ENCODE peak calls at places on chromosomes 13 and 19, in eight cellular contexts. N, E, C, F, G, U, X and V are unnamed samples.
A peak's percentile ranks its signal among the peaks of the same experiment; 100 is the strongest.

GRCh38 chr19:3375221-3376088 is 9.1 kb downstream of the NFIC start:
- DNase-seq in N (no peak), E (peak; percentile 70), F (peak; percentile 91), C (no peak), G (peak; percentile 63), U (no peak), X (no peak), V (no peak)

GRCh38 chr13:31012285-31013024 is 80.0 kb downstream of the TEX26 start:
- DNase-seq in G (peak; percentile 60), U (no peak), E (peak; percentile 46), X (peak; percentile 10), N (peak; percentile 3), C (no peak), F (peak; percentile 55), V (no peak)

GRCh38 chr19:4267101-4267900 is 11.8 kb upstream of the SHD start:
- DNase-seq in C (no peak), U (peak; percentile 60), F (peak; percentile 39), X (peak; percentile 61), E (peak; percentile 37), G (peak; percentile 49), N (peak; percentile 72), V (peak; percentile 70)

GRCh38 chr19:1064661-1065605 is 2.0 kb upstream of the ARHGAP45 start:
- DNase-seq in E (peak; percentile 68), F (peak; percentile 69), C (no peak), N (no peak), X (peak; percentile 44), U (no peak), G (peak; percentile 86), V (peak; percentile 62)

GRCh38 chr13:68506888-68507551 is 1276.9 kb upstream of the PCDH9 start:
- DNase-seq in N (no peak), F (no peak), X (no peak), C (no peak), G (no peak), U (no peak), E (no peak), V (no peak)

GRCh38 chr13:72932250-72932649 is 126.6 kb upstream of the KLF5 start:
- DNase-seq in F (no peak), N (no peak), U (no peak), G (no peak), X (no peak), E (no peak), C (no peak), V (no peak)

GRCh38 chr19:9018163-9018875 is 8.1 kb upstream of the MUC16 start:
- DNase-seq in F (no peak), C (no peak), U (no peak), G (no peak), N (no peak), X (peak; percentile 14), E (no peak), V (no peak)

GRCh38 chr19:2274937-2275535 is 6.9 kb downstream of the PEAK3 start:
- DNase-seq in F (peak; percentile 59), E (peak; percentile 64), U (no peak), G (peak; percentile 84), X (peak; percentile 69), N (peak; percentile 73), C (no peak), V (peak; percentile 49)

GRCh38 chr19:862529-863304 is 3.3 kb downstream of the CFD start:
- DNase-seq in C (peak; percentile 12), E (peak; percentile 17), G (peak; percentile 58), U (peak; percentile 57), X (no peak), N (no peak), F (peak; percentile 56), V (peak; percentile 60)

GRCh38 chr13:73599232-73600128 is 534.7 kb downstream of the KLF12 start:
- DNase-seq in N (no peak), U (no peak), E (no peak), C (no peak), X (no peak), G (no peak), F (no peak), V (no peak)

GRCh38 chr13:114007566-114007965 is 33.7 kb upstream of the C13orf46 start:
- DNase-seq in E (no peak), U (no peak), C (no peak), F (no peak), N (no peak), X (no peak), G (no peak), V (no peak)

GRCh38 chr13:113001251-113002140 is 32.5 kb downstream of the MCF2L start:
- DNase-seq in U (peak; percentile 55), G (peak; percentile 12), F (peak; percentile 6), X (no peak), E (peak; percentile 3), N (peak; percentile 47), C (no peak), V (no peak)

GRCh38 chr19:1466461-1467227 is 12.4 kb downstream of the C19orf25 start:
- DNase-seq in C (no peak), G (peak; percentile 47), N (no peak), X (no peak), F (no peak), E (no peak), U (no peak), V (no peak)

GRCh38 chr19:55809381-55810058 is 22.3 kb downstream of the NLRP11 start:
- DNase-seq in E (peak; percentile 33), U (no peak), C (no peak), G (peak; percentile 70), N (peak; percentile 65), F (peak; percentile 5), X (peak; percentile 48), V (peak; percentile 10)

GRCh38 chr19:23474761-23475160 is 79.5 kb upstream of the ZNF91 start:
- DNase-seq in C (no peak), G (no peak), U (no peak), N (no peak), E (no peak), F (no peak), X (no peak), V (no peak)

GRCh38 chr13:94345374-94346195 is 133.9 kb downstream of the DCT start:
- DNase-seq in F (peak; percentile 79), U (no peak), E (peak; percentile 44), G (peak; percentile 27), N (peak; percentile 22), X (no peak), C (no peak), V (no peak)

GRCh38 chr13:66951426-66951825 is 278.7 kb downstream of the PCDH9 start:
- DNase-seq in X (no peak), G (no peak), C (no peak), U (no peak), E (no peak), F (no peak), N (no peak), V (no peak)

GRCh38 chr13:66943530-66943929 is 286.6 kb downstream of the PCDH9 start:
- DNase-seq in U (no peak), E (no peak), X (no peak), N (no peak), G (no peak), F (no peak), C (no peak), V (no peak)

GRCh38 chr13:66952507-66952906 is 277.6 kb downstream of the PCDH9 start:
- DNase-seq in N (no peak), X (no peak), E (no peak), U (no peak), C (no peak), F (no peak), G (no peak), V (no peak)

GRCh38 chr13:66950666-66951065 is 279.5 kb downstream of the PCDH9 start:
- DNase-seq in E (no peak), F (no peak), X (no peak), U (no peak), G (no peak), N (no peak), C (no peak), V (no peak)

DNA sequence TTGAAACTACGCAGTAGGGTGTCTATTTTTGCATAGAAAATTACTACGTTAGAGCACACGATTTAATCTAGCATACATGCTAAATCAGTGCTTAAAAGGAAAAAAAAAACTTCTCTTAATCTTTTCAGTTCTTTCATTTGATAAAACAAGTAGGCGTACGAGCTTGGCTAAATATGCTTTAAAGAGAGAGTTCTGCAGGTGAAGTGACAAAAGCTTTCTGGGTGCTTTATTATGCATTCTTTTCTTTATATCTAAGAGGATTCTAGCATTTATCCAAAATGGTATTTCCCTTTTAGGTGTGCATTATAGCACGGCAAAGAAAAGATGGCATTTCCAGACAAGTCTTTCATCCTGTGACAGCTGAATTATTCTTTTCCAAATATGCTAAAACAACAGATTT is 281.2 kb downstream of the PCDH9 start:
- DNase-seq in U (no peak), G (no peak), C (no peak), F (no peak), E (no peak), N (no peak), X (no peak), V (no peak)
- H3K4me2 ChIP-seq in U (no peak overlapping the region), G (no peak overlapping the region), C (no peak overlapping the region), F (no peak overlapping the region), E (no peak overlapping the region), N (no peak overlapping the region), X (no peak overlapping the region), V (no peak overlapping the region)

DNA sequence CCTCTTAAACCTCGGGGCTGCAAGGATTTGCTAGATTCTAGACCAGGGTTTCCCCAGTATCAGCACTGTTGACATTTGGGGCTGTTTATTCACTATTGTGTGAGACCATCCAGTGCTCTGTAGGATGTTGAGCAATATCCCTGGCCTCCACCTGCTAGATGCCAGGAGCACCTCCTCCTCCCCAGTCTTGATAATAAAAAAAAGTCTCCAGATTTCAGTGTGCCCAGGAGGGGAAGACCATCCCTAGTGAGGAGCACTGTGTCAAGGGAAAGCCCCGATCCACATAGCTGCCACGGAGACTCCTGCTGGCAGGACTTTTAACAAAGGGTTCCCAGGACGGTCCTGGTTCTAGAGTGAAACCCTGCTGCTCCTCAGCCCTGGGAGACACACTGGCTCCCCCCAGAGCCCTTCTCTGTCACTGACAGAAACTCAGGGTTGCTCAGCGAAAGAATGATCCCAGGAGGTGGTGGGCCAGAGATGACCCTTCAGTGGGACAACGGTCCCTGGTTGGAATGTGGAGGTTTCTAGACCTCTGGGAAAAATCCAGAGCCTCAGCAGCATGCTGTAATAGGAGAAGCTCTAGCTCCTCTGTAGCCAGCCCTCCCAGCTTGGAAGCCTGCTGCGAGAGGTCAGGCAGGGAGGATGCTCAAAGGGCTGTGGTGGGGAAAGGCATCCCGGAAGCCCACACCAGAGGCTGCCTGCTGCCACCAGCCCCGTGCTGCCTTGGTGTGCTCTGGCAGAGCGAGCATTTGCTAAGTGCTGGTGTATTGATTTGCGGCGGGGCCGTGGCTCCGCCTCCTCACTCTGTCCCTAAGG is 20.3 kb downstream of the LYL1 start:
- DNase-seq in N (peak; percentile 52), C (no peak), G (peak; percentile 63), U (no peak), E (peak; percentile 62), X (peak; percentile 61), F (peak; percentile 53), V (no peak)
- H3K4me2 ChIP-seq in N (no peak overlapping the region), C (no peak overlapping the region), G (no peak overlapping the region), U (no peak overlapping the region), E (no peak overlapping the region), X (peak overlapping the region; percentile 21), F (peak overlapping the region; percentile 17), V (no peak overlapping the region)

DNA sequence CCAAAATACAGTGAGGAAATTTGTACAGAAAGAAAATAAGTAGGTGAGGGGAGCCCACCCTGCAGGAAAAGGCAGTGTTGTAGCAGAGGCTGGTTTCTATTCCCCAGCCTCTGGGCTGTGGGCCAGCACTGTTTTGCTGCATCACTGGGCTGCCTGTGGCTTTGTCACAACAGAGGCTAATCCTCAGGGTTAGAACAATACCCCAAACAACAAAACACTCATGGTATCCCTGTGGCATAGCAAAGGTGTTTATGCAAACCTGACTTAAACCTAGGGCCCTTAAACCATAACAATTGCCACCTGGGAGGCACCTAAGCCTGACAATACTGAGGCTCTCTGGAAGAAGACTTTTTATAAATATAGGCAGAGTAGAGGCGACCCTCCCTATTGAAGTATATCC is 314.7 kb downstream of the OLFM4 start:
- DNase-seq in C (no peak), N (no peak), X (no peak), F (no peak), U (peak; percentile 45), G (no peak), E (no peak), V (no peak)
- H3K4me2 ChIP-seq in C (no peak overlapping the region), N (no peak overlapping the region), X (no peak overlapping the region), F (no peak overlapping the region), U (no peak overlapping the region), G (no peak overlapping the region), E (no peak overlapping the region), V (no peak overlapping the region)

GRCh38 chr13:44649834-44650233 is 73.7 kb upstream of the TSC22D1 start:
- DNase-seq in F (no peak), N (no peak), G (no peak), E (no peak), X (no peak), C (no peak), U (no peak), V (no peak)
- H3K4me2 ChIP-seq in F (no peak overlapping the region), N (no peak overlapping the region), G (no peak overlapping the region), E (no peak overlapping the region), X (no peak overlapping the region), C (no peak overlapping the region), U (no peak overlapping the region), V (no peak overlapping the region)